ENCODE peak calls at places on chromosomes 6 and 20, in four cellular contexts. One of them, this sample, is unnamed.

GRCh38 chr6:13711384-13711725 is 280 bp downstream of the RANBP9 start:
- DNase-seq in MM.1S: no peak
- DNase-seq in CD4-positive, alpha-beta memory T cell: no peak
- DNase-seq in NCI-H2081 treated with DMSO at 0.1 percent for 48 hours: no peak
- DNase-seq in this sample: peak; percentile 56

GRCh38 chr6:25369043-25369442 is 89.9 kb downstream of the CARMIL1 start:
- DNase-seq in MM.1S: no peak
- DNase-seq in NCI-H2081 treated with DMSO at 0.1 percent for 48 hours: no peak
- DNase-seq in CD4-positive, alpha-beta memory T cell: no peak
- DNase-seq in this sample: no peak

GRCh38 chr20:19952392-19952791 is 64.8 kb upstream of the NAA20 start:
- DNase-seq in MM.1S: peak; percentile 14
- DNase-seq in NCI-H2081 treated with DMSO at 0.1 percent for 48 hours: peak; percentile 24
- DNase-seq in CD4-positive, alpha-beta memory T cell: peak; percentile 22
- DNase-seq in this sample: no peak

GRCh38 chr20:36506253-36506652 is 35.1 kb upstream of the MYL9 start:
- DNase-seq in MM.1S: peak; percentile 16
- DNase-seq in CD4-positive, alpha-beta memory T cell: peak; percentile 11
- DNase-seq in NCI-H2081 treated with DMSO at 0.1 percent for 48 hours: no peak
- DNase-seq in this sample: no peak

GRCh38 chr20:50390685-50391443 is 119.3 kb upstream of the PTPN1 start:
- DNase-seq in MM.1S: no peak
- DNase-seq in NCI-H2081 treated with DMSO at 0.1 percent for 48 hours: no peak
- DNase-seq in CD4-positive, alpha-beta memory T cell: no peak
- DNase-seq in this sample: no peak

GRCh38 chr6:26516481-26517427 is 16.7 kb downstream of the BTN1A1 start:
- DNase-seq in MM.1S: no peak
- DNase-seq in CD4-positive, alpha-beta memory T cell: no peak
- DNase-seq in NCI-H2081 treated with DMSO at 0.1 percent for 48 hours: no peak
- DNase-seq in this sample: no peak

GRCh38 chr6:81362246-81362645 is 390.2 kb downstream of the TENT5A start:
- DNase-seq in NCI-H2081 treated with DMSO at 0.1 percent for 48 hours: no peak
- DNase-seq in CD4-positive, alpha-beta memory T cell: no peak
- DNase-seq in MM.1S: no peak
- DNase-seq in this sample: no peak

GRCh38 chr6:38281131-38281530 is 358.6 kb downstream of the BTBD9 start:
- DNase-seq in NCI-H2081 treated with DMSO at 0.1 percent for 48 hours: no peak
- DNase-seq in CD4-positive, alpha-beta memory T cell: no peak
- DNase-seq in MM.1S: no peak
- DNase-seq in this sample: no peak

GRCh38 chr6:147204060-147204785 is at the start of gene STXBP5:
- DNase-seq in CD4-positive, alpha-beta memory T cell: peak; percentile 55
- DNase-seq in MM.1S: no peak
- DNase-seq in NCI-H2081 treated with DMSO at 0.1 percent for 48 hours: no peak
- DNase-seq in this sample: no peak